ENCODE peak calls at places on chromosomes 12 and 14, in four cellular contexts. Q, X, A and P are unnamed samples.

GRCh38 chr14:65472189-65472588 is 59.7 kb downstream of the FUT8 start:
- DNase-seq in Q (no peak), X (no peak), A (no peak), P (no peak)

GRCh38 chr12:59252731-59253130 is 332.4 kb upstream of the LRIG3 start:
- DNase-seq in Q (no peak), X (no peak), A (no peak), P (no peak)

GRCh38 chr12:16165506-16165905 is 112.0 kb downstream of the SLC15A5 start:
- DNase-seq in Q (peak), X (peak), A (peak), P (peak)

GRCh38 chr12:57452937-57453509 is 2.1 kb upstream of the INHBE start:
- DNase-seq in Q (peak), X (peak), A (peak), P (peak)

GRCh38 chr14:61710853-61711817 is 15.8 kb downstream of the HIF1A start:
- DNase-seq in Q (peak), X (peak), A (no peak), P (peak)

GRCh38 chr12:11553871-11554533 is 95.5 kb upstream of the ETV6 start:
- DNase-seq in Q (peak), X (peak), A (peak), P (peak)

GRCh38 chr14:28609228-28609828 is 157.3 kb upstream of the FOXG1 start:
- DNase-seq in Q (peak), X (peak), A (peak), P (peak)

GRCh38 chr12:66688836-66689439 is 10.1 kb upstream of the GRIP1 start:
- DNase-seq in Q (peak), X (peak), A (peak), P (peak)

GRCh38 chr12:88471641-88472040 is 108.6 kb downstream of the KITLG start:
- DNase-seq in Q (peak), X (peak), A (no peak), P (no peak)

GRCh38 chr12:96352161-96352835 is 47.9 kb downstream of the CDK17 start:
- DNase-seq in Q (no peak), X (no peak), A (no peak), P (no peak)

GRCh38 chr12:127052491-127053232 is 1214.3 kb upstream of the TMEM132C start:
- DNase-seq in Q (peak), X (peak), A (no peak), P (no peak)

GRCh38 chr12:108495054-108495453 is 20.0 kb upstream of the FICD start:
- DNase-seq in Q (peak), X (peak), A (peak), P (peak)

GRCh38 chr12:58026892-58027891 is 85.8 kb downstream of the ATP23 start:
- DNase-seq in Q (no peak), X (peak), A (no peak), P (no peak)

GRCh38 chr12:73226585-73226984 is 954.4 kb downstream of the TRHDE start:
- DNase-seq in Q (peak), X (no peak), A (no peak), P (no peak)

GRCh38 chr12:102800565-102800964 is 116.5 kb downstream of the PAH start:
- DNase-seq in Q (no peak), X (no peak), A (no peak), P (no peak)

GRCh38 chr14:102592969-102593840 is 756 bp downstream of the RCOR1 start:
- DNase-seq in Q (peak), X (peak), A (peak), P (peak)

GRCh38 chr14:67646136-67646535 is 26.4 kb downstream of the ARG2 start:
- DNase-seq in Q (no peak), X (no peak), A (no peak), P (no peak)

GRCh38 chr14:69356903-69357543 is 41.1 kb downstream of the ERH start:
- DNase-seq in Q (no peak), X (no peak), A (no peak), P (no peak)

GRCh38 chr12:34346372-34347034 is 324.2 kb downstream of the ALG10 start:
- DNase-seq in Q (peak), X (no peak), A (no peak), P (no peak)

GRCh38 chr14:72864712-72865365 is 29.1 kb downstream of the DPF3 start:
- DNase-seq in Q (no peak), X (peak), A (no peak), P (no peak)

GRCh38 chr12:28023156-28023887 is 50.8 kb upstream of the PTHLH start:
- DNase-seq in Q (peak), X (peak), A (no peak), P (no peak)

GRCh38 chr12:7571253-7571652 is 67.7 kb upstream of the CD163 start:
- DNase-seq in Q (no peak), X (no peak), A (no peak), P (no peak)

GRCh38 chr12:85733441-85733840 is 102.8 kb downstream of the RASSF9 start:
- DNase-seq in Q (peak), X (peak), A (no peak), P (no peak)

GRCh38 chr12:121927798-121928197 is 9.4 kb downstream of the CFAP251 start:
- DNase-seq in Q (no peak), X (peak), A (no peak), P (no peak)

GRCh38 chr12:17992002-17992656 is 97.9 kb downstream of the RERGL start:
- DNase-seq in Q (peak), X (peak), A (peak), P (peak)

GRCh38 chr12:104680070-104680469 is 223.3 kb downstream of the CHST11 start:
- DNase-seq in Q (peak), X (peak), A (peak), P (peak)

GRCh38 chr14:85420707-85421106 is 109.2 kb upstream of the FLRT2 start:
- DNase-seq in Q (no peak), X (no peak), A (no peak), P (no peak)

GRCh38 chr12:54428050-54429013 is 9.3 kb upstream of the ITGA5 start:
- DNase-seq in Q (no peak), X (peak), A (no peak), P (no peak)

DNA sequence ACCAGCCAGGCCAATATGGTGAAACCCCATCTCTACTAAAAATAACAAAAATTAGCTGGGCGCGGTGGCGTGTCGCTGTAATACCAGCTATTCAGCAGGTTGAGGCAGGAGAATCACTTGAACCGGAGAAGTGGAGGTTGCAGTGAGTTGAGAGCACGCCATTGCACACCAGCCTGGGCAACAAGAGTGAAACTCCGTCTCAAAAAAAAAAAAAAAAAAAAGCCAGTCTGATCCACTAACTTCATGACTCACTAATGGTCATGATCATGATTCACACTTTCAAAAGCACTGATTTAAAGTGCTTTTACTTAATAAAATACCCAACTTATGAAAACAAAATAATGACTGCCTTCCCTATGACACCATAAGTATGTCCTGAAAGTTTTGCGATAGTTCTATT is 38.4 kb upstream of the CPM start:
- DNase-seq in Q (peak), X (peak), A (no peak), P (no peak)
- H2AFZ ChIP-seq in Q (no peak), X (no peak), A (peak), P (no peak)

DNA sequence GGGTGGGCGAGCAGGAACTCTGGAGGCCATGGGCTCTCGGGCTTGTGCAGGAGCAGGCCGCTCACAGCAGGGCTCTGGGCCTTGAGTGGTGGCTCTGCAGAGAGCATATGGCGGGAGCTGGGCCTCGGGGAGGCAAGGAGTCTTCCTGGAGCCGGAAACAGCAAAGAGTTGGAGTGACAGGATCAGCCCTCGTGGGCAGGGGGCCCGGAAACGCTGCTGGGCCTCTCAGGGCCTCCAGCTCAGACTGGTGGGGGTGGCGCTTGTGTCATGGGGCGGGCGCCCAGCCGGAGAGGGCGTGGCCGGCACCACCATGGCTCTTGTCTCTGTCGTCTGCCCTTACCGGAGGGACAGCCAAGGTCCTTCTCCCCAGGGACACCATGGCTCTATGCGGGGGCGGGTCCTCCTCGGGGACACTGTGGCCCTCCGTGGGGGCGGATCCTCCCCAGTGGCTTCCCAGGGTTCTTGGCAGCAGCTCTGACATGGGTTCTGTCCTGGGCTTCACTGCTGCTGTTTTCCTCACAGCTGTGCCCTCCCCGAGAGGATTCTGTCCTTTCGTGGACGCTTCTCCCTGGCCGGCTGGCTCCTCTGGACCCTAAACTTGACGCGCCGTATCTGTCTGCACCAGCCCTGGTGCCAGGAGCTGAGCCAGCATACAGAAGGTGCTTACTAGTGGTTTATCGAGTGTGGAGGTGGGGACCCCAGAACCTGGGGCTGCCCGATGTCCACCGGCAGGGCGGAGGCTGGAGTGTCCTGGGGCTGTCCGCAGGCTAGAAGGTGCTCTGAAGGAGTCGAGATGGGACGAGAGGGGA is 17.0 kb downstream of the FBRSL1 start:
- DNase-seq in Q (no peak), X (peak), A (peak), P (no peak)
- H3K4me2 ChIP-seq in Q (no peak), X (peak), A (peak), P (no peak)

GRCh38 chr12:75505706-75506312 is 5.6 kb downstream of the KRR1 start:
- DNase-seq in Q (peak), X (peak), A (no peak), P (peak)

GRCh38 chr12:75508159-75508558 is 3.2 kb downstream of the KRR1 start:
- DNase-seq in Q (no peak), X (no peak), A (no peak), P (no peak)

GRCh38 chr12:75509621-75510020 is 1.8 kb downstream of the KRR1 start:
- DNase-seq in Q (no peak), X (no peak), A (no peak), P (no peak)

DNA sequence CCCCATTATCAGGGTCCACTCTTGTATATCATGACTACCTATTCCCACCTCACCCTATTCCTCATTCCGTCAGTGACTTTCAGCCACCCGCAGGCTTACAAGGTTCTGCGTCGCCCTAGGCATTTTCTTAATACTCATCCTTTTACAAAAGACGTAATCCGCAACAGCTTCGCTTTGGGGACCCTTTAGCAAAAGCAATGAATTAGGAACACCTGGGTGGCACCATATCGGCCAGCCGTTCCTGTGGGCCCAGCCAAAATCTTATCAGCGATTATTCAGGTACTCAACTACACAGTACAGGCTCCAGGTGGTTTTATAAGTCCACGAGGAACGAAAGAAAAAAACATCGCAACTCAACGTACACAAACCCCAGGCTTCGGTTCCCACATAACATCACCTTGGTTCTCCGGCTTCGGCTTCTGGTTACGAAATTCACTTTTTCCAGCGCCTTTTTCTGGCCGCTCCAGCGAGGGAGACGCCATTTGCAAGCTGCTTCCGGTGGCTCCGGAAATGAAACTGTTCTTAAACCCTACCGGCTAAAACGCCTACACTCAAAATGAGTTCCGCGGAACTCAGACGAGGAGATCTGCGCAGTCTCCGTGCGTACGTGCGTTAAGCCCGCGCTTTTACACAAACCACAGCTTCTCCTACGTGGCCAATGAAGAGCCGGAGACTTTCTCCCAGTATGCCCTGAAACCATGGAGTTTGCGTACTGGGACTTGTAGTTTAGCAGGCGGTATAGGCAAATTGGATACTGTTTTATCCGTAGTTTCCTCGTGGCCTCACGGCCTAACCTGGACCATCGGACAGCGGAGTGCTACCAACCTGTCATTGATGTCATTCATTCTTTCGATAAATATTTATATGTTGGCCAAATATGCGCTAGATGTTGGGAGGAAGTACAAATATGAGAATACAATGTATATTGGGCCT is at the start of gene KRR1:
- DNase-seq in Q (peak), X (peak), A (peak), P (peak)
- TF ChIP-seq EZH2phosphoT487 in Q (no peak), X (no peak), A (no peak), P (no peak)

GRCh38 chr14:23547924-23548323 is 3.6 kb downstream of the ZFHX2 start:
- DNase-seq in Q (no peak), X (no peak), A (no peak), P (no peak)

GRCh38 chr14:23551266-23552028 is at the start of gene ZFHX2:
- DNase-seq in Q (peak), X (peak), A (peak), P (peak)

GRCh38 chr14:23548351-23549318 is 2.9 kb downstream of the ZFHX2 start:
- DNase-seq in Q (no peak), X (peak), A (no peak), P (no peak)

GRCh38 chr14:23550827-23551265 is 719 bp downstream of the ZFHX2 start:
- DNase-seq in Q (no peak), X (peak), A (peak), P (no peak)

DNA sequence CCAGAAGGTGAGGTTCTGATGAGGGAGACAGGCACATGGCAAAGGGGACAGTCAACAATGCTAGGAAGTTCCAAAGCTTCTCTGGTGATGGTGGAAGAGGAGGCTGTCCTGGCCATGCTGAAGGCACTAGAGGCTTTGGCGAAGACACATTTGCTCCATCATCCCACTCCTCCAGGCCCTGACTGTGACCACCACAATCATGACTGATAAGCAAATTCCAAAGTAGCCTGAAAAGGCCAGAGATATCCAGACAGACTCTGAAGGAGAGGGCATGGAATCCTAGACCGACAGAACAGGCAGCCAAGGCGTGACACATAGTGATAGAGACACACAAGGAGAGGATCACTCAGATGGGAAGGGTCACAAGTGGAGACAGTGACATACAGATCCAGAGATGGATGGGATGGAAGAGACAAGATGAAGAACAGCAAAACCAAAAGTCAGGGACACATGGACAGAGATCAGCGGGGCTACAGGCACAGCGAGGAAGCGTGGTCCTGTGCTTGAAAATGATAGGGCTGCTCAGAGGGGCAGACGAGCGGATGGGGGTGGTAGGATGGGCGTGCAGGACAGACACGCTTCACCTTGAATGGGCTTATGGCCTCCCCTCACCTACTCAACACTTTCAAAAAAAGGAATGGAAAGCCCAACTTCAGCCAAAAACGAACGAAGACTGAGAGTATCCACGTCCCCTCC is 1.3 kb downstream of the ZFHX2 start:
- DNase-seq in Q (no peak), X (no peak), A (peak), P (no peak)
- H2AFZ ChIP-seq in Q (peak), X (peak), A (peak), P (no peak)

GRCh38 chr12:47972895-47973294 is 9.5 kb downstream of the TMEM106C start:
- DNase-seq in Q (no peak), X (no peak), A (no peak), P (no peak)

GRCh38 chr12:47975036-47975620 is 11.7 kb downstream of the TMEM106C start:
- DNase-seq in Q (no peak), X (no peak), A (no peak), P (no peak)

GRCh38 chr12:47970843-47971242 is 7.4 kb downstream of the TMEM106C start:
- DNase-seq in Q (no peak), X (no peak), A (no peak), P (no peak)

GRCh38 chr12:47975816-47976215 is 12.4 kb downstream of the TMEM106C start:
- DNase-seq in Q (no peak), X (no peak), A (no peak), P (no peak)

DNA sequence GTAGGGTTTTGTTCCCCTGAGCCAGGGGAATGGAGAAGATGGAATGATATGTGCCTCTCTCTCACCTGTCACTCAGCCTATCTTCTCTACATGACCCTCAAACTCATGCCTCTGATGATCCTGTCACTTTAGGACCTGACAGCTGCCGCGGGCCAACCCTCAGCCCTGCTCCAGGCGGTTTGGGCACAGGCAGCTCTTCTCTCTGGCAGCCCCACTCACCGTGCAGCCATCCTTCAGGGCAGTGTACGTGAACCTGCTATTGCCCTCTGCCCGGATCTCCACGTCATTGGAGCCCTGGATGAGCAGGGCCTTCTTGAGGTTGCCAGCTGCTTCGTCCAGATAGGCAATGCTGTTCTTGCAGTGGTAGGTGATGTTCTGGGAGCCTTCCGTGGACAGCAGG is 10.5 kb downstream of the TMEM106C start:
- DNase-seq in Q (no peak), X (no peak), A (no peak), P (no peak)
- H3K4me2 ChIP-seq in Q (no peak), X (no peak), A (no peak), P (no peak)

GRCh38 chr12:51922762-51923505 is 15.6 kb downstream of the ACVRL1 start:
- DNase-seq in Q (peak), X (peak), A (no peak), P (peak)

GRCh38 chr12:51925400-51926063 is 18.2 kb downstream of the ACVRL1 start:
- DNase-seq in Q (no peak), X (no peak), A (no peak), P (no peak)

GRCh38 chr12:51924551-51925399 is 17.5 kb downstream of the ACVRL1 start:
- DNase-seq in Q (no peak), X (no peak), A (no peak), P (no peak)

GRCh38 chr12:51922146-51922545 is 14.8 kb downstream of the ACVRL1 start:
- DNase-seq in Q (no peak), X (no peak), A (no peak), P (no peak)

GRCh38 chr12:51923506-51924365 is 16.4 kb downstream of the ACVRL1 start:
- DNase-seq in Q (peak), X (peak), A (peak), P (peak)
- TF ChIP-seq EZH2phosphoT487 in Q (no peak), X (no peak), A (no peak), P (no peak)